ENCODE peak calls at places on chromosome 17, in nine cellular contexts. O is ovary; T is left ventricle myocardium inferior; L is adipocyte; G is HAP-1; P is sigmoid colon; U is fibroblast of mammary gland; W is CD4-positive, CD25-positive, alpha-beta regulatory T cell; R is fibroblast of pulmonary artery. B is an unnamed sample.

GRCh38 chr17:43169561-43170139 is 1.4 kb upstream of the NBR1 start:
- DNase-seq in P (peak; percentile 72), L (peak; percentile 73), U (peak; percentile 47), O (peak; percentile 60), T (peak; percentile 19), R (peak; percentile 36), W (no peak), G (no peak), B (no peak)

GRCh38 chr17:13740692-13741091 is 139.0 kb upstream of the HS3ST3A1 start:
- DNase-seq in R (no peak), W (no peak), L (no peak), G (no peak), T (no peak), O (no peak), P (no peak), U (peak; percentile 44), B (no peak)

GRCh38 chr17:4249452-4250029 is 14.2 kb downstream of the ANKFY1 start:
- DNase-seq in R (peak; percentile 66), O (no peak), U (peak; percentile 67), T (no peak), W (no peak), P (no peak), G (peak; percentile 52), L (peak; percentile 53), B (peak; percentile 13)

GRCh38 chr17:83099570-83100181 is 20.3 kb downstream of the METRNL start:
- DNase-seq in T (no peak), O (peak; percentile 68), U (no peak), P (no peak), L (peak; percentile 64), R (no peak), G (no peak), W (no peak), B (no peak)

GRCh38 chr17:9934354-9934753 is 29.3 kb upstream of the RCVRN start:
- DNase-seq in P (no peak), R (no peak), G (no peak), O (no peak), L (no peak), T (no peak), W (no peak), U (no peak), B (no peak)

GRCh38 chr17:82791532-82791931 is 39.7 kb downstream of the TBCD start:
- DNase-seq in R (peak; percentile 94), T (no peak), P (no peak), G (no peak), U (peak; percentile 97), W (no peak), O (no peak), L (peak; percentile 67), B (no peak)

GRCh38 chr17:66494023-66494803 is 191.8 kb downstream of the PRKCA start:
- DNase-seq in U (peak; percentile 97), W (no peak), P (no peak), O (no peak), T (no peak), L (peak; percentile 71), G (no peak), R (peak; percentile 90), B (no peak)

GRCh38 chr17:44502598-44503079 is 567 bp downstream of the GPATCH8 start:
- DNase-seq in T (no peak), P (no peak), L (peak; percentile 44), R (no peak), U (peak; percentile 24), W (no peak), O (no peak), G (no peak), B (no peak)

GRCh38 chr17:1762233-1762905 is 509 bp downstream of the SERPINF1 start:
- DNase-seq in U (peak; percentile 89), L (peak; percentile 34), R (peak; percentile 54), W (no peak), T (peak; percentile 61), G (peak; percentile 11), O (peak; percentile 78), P (peak; percentile 86), B (no peak)

GRCh38 chr17:68435876-68436842 is 21.1 kb downstream of the WIPI1 start:
- DNase-seq in W (peak; percentile 71), L (peak; percentile 91), U (peak; percentile 87), P (peak; percentile 84), R (peak; percentile 88), O (peak; percentile 75), G (peak; percentile 73), T (peak; percentile 66), B (no peak)

GRCh38 chr17:48231995-48232729 is 124.6 kb downstream of the SNX11 start:
- DNase-seq in O (no peak), U (no peak), W (no peak), L (no peak), P (no peak), R (no peak), G (no peak), T (no peak), B (no peak)

GRCh38 chr17:29645516-29646051 is 22.9 kb upstream of the CORO6 start:
- DNase-seq in R (peak; percentile 96), P (peak; percentile 93), L (peak; percentile 94), T (peak; percentile 80), U (peak; percentile 97), W (no peak), G (no peak), O (peak; percentile 72), B (no peak)

GRCh38 chr17:13545941-13546340 is 55.8 kb downstream of the HS3ST3A1 start:
- DNase-seq in G (no peak), P (no peak), T (no peak), U (no peak), O (no peak), R (no peak), W (no peak), L (no peak), B (no peak)

GRCh38 chr17:31313982-31314787 is at the start of gene EVI2B:
- DNase-seq in W (no peak), T (no peak), R (peak; percentile 78), O (no peak), P (no peak), L (peak; percentile 29), G (peak; percentile 14), U (peak; percentile 77), B (peak; percentile 79)

GRCh38 chr17:57455063-57455914 is 199.0 kb downstream of the MSI2 start:
- DNase-seq in L (no peak), W (no peak), O (peak; percentile 50), U (no peak), R (no peak), T (no peak), G (no peak), P (no peak), B (peak; percentile 62)

GRCh38 chr17:5772720-5773119 is 188.4 kb upstream of the NLRP1 start:
- DNase-seq in O (no peak), U (no peak), P (no peak), G (no peak), L (no peak), R (peak; percentile 87), W (no peak), T (no peak), B (no peak)

GRCh38 chr17:3669085-3669347 is 404 bp downstream of the EMC6 start:
- DNase-seq in T (no peak), G (no peak), L (no peak), W (no peak), R (no peak), P (no peak), O (no peak), U (no peak), B (no peak)

GRCh38 chr17:20103454-20104448 is 94.6 kb downstream of the SPECC1 start:
- DNase-seq in O (no peak), W (no peak), P (no peak), T (peak; percentile 36), U (no peak), R (no peak), G (no peak), L (peak; percentile 38), B (no peak)
- H3K4me3 ChIP-seq in O (no peak overlapping the region), W (no peak overlapping the region), P (no peak overlapping the region), T (no peak overlapping the region), U (no peak overlapping the region), R (no peak overlapping the region), G (no peak overlapping the region), L (no peak overlapping the region), B (no peak overlapping the region)

GRCh38 chr17:79918581-79919163 is 79.4 kb upstream of the CBX4 start:
- DNase-seq in T (no peak), G (no peak), P (no peak), L (no peak), W (no peak), U (no peak), R (no peak), O (no peak), B (no peak)
- H3K4me3 ChIP-seq in T (no peak overlapping the region), G (no peak overlapping the region), P (no peak overlapping the region), L (no peak overlapping the region), W (no peak overlapping the region), U (no peak overlapping the region), R (no peak overlapping the region), O (no peak overlapping the region), B (no peak overlapping the region)

GRCh38 chr17:81150379-81151038 is 14.8 kb upstream of the PVALEF start:
- DNase-seq in O (no peak), W (no peak), P (no peak), R (no peak), T (peak; percentile 38), U (no peak), L (no peak), G (no peak), B (no peak)
- H3K4me3 ChIP-seq in O (no peak overlapping the region), W (no peak overlapping the region), P (no peak overlapping the region), R (no peak overlapping the region), T (no peak overlapping the region), U (no peak overlapping the region), L (no peak overlapping the region), G (no peak overlapping the region), B (no peak overlapping the region)

GRCh38 chr17:7703584-7704574 is 1.1 kb upstream of the EFNB3 start:
- DNase-seq in G (peak; percentile 70), W (no peak), T (no peak), L (peak; percentile 57), R (peak; percentile 49), O (no peak), U (peak; percentile 54), P (no peak), B (no peak)

GRCh38 chr17:7706631-7707354 is 1.8 kb downstream of the EFNB3 start:
- DNase-seq in W (no peak), L (no peak), G (no peak), R (no peak), P (no peak), T (no peak), O (no peak), U (no peak), B (no peak)

GRCh38 chr17:7702776-7703175 is 2.2 kb upstream of the EFNB3 start:
- DNase-seq in O (no peak), W (no peak), U (no peak), T (no peak), L (no peak), P (no peak), G (no peak), R (no peak), B (no peak)

GRCh38 chr17:7705269-7706255 is 560 bp downstream of the EFNB3 start:
- DNase-seq in G (no peak), W (no peak), T (no peak), P (no peak), L (peak; percentile 22), U (no peak), R (no peak), O (no peak), B (no peak)

DNA sequence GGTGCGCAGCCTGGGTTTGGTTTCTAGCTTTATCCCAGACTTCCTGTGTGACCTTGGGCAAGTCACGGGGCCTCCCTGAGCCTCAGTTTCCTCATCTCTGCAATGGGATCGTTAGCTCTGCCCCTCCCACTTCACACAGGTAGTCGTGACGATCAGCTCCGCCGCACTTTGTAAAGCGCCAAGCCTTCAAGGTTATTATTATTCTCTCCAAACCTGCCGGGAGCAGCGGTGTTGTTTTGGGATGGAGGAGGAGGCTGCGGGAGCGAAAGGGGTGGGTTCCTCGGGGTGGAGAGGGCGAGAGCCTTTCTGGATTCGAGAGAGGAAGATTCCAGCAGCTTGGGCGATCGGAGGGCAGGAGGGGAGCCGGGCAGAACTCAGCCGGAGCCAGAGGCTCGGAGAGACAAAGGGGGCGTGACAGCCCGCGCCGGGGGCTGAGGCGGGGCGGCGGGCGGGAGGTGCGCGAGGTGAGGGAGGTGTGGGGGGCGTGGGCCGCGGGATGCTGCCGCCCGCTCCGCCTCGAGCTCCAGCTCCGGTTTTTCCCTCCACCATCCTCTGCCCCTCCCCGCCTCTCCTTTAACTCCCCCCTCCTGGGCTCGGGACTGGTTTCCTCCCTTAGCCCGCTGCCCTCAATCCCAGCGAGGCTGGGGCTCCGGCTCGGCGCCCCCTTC is at the start of gene EFNB3:
- DNase-seq in L (peak; percentile 62), G (peak; percentile 81), W (no peak), U (no peak), R (peak; percentile 50), T (no peak), O (peak; percentile 59), P (no peak), B (no peak)
- H3K4me3 ChIP-seq in L (peak within 1 kb of the TSS; percentile 60), G (peak within 1 kb of the TSS; percentile 51), W (no peak within 1 kb of the TSS), U (peak within 1 kb of the TSS; percentile 46), R (peak within 1 kb of the TSS; percentile 54), T (peak within 1 kb of the TSS; percentile 55), O (peak within 1 kb of the TSS; percentile 38), P (no peak within 1 kb of the TSS), B (no peak within 1 kb of the TSS)